ENCODE peak calls at places on chromosome 13, in four cellular contexts. O, R, I and U are unnamed samples.

GRCh38 chr13:37289212-37289935 is 183.9 kb upstream of the CSNK1A1L start:
- ATAC-seq in O (no peak), R (no peak), I (no peak), U (no peak)

GRCh38 chr13:70987043-70987442 is 878.8 kb upstream of the KLHL1 start:
- ATAC-seq in O (no peak), R (no peak), I (no peak), U (no peak)

GRCh38 chr13:18991054-18991453 is 190.6 kb downstream of the TUBA3C start:
- ATAC-seq in O (no peak), R (no peak), I (no peak), U (no peak)

GRCh38 chr13:31947506-31947905 is 84.1 kb upstream of the FRY start:
- ATAC-seq in O (no peak), R (no peak), I (no peak), U (no peak)

GRCh38 chr13:94481966-94482365 is 2.5 kb upstream of the DCT start:
- ATAC-seq in O (no peak), R (no peak), I (no peak), U (no peak)

GRCh38 chr13:95546919-95547318 is 5.6 kb upstream of the CLDN10 start:
- ATAC-seq in O (no peak), R (no peak), I (no peak), U (no peak)

GRCh38 chr13:79469608-79470007 is 11.3 kb upstream of the NDFIP2 start:
- ATAC-seq in O (no peak), R (no peak), I (no peak), U (no peak)

GRCh38 chr13:75250526-75251183 is 231.3 kb downstream of the TBC1D4 start:
- ATAC-seq in O (no peak), R (no peak), I (no peak), U (no peak)

GRCh38 chr13:20939662-20940061 is 37.1 kb upstream of the XPO4 start:
- ATAC-seq in O (no peak), R (peak), I (no peak), U (no peak)

GRCh38 chr13:30569901-30570576 is 47.7 kb upstream of the USPL1 start:
- ATAC-seq in O (peak), R (no peak), I (peak), U (peak)

GRCh38 chr13:31930490-31930889 is 101.1 kb upstream of the FRY start:
- ATAC-seq in O (no peak), R (no peak), I (peak), U (no peak)

GRCh38 chr13:40657307-40657706 is 9.1 kb downstream of the FOXO1 start:
- ATAC-seq in O (no peak), R (no peak), I (no peak), U (no peak)

GRCh38 chr13:89518289-89519077 is 1829.0 kb upstream of the MIR17HG start:
- ATAC-seq in O (no peak), R (no peak), I (no peak), U (no peak)

GRCh38 chr13:36130542-36131214 is 504 bp downstream of the DCLK1 start:
- ATAC-seq in O (no peak), R (no peak), I (peak), U (peak)

GRCh38 chr13:28753208-28753892 is 34.6 kb upstream of the SLC46A3 start:
- ATAC-seq in O (peak), R (peak), I (peak), U (peak)

DNA sequence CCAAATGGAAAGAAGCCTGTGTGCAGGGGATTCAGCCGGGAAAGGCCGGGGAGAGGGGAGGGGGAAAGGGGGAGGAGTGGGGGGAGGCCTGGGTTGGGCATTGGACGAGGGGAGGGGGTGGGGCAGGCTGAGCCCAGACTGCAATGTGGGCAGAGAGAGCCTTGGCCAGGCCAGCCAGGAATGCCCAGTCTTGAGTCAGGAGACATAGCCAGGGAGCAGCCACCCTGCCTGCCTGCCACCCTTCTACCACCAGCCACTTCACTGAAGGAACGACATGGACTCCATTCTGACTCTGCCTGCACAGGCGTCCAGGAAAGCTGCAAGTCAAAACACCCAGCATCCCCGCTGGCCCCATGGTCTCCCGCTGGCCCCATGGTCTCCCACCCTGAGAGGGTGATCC is 498 bp downstream of the PROZ start:
- ATAC-seq in O (no peak), R (no peak), I (no peak), U (no peak)
- TF ChIP-seq CTCF in O (no peak), R (no peak), I (no peak), U (no peak)

DNA sequence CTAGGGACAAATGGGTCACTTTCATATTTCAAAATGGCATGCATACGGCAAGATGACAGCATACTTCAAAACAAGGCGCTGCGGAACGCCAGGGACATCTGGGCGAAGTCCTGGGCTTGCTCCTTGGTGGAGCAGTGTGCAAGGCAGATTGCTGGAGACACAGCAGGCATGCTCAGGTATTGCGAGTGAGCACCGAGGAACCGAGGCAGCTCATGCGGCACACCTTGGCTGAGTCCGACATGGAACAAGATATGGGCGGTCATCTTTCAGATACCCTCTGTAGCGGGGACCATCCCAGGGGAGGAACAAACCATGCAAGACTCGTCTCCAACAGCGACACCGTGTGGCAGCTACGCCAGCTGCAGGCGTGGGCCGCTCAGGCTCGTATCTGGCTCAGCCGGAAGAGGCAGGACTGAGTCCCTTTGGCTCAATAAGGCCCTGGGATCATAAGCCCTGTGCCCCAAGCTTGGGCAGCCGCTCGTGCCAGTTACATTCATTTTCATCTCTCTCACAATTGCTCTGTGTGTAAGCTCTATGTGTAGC is 112.4 kb downstream of the NUFIP1 start:
- ATAC-seq in O (no peak), R (no peak), I (no peak), U (no peak)
- TF ChIP-seq CTCF in O (no peak), R (no peak), I (no peak), U (no peak)

GRCh38 chr13:77565635-77566034 is 30.1 kb downstream of the SCEL start:
- ATAC-seq in O (peak), R (no peak), I (no peak), U (no peak)
- TF ChIP-seq CTCF in O (peak), R (no peak), I (peak), U (no peak)

GRCh38 chr13:111344471-111345191 is 24.2 kb downstream of the TEX29 start:
- ATAC-seq in O (peak), R (peak), I (no peak), U (no peak)
- TF ChIP-seq CTCF in O (no peak), R (peak), I (no peak), U (no peak)

DNA sequence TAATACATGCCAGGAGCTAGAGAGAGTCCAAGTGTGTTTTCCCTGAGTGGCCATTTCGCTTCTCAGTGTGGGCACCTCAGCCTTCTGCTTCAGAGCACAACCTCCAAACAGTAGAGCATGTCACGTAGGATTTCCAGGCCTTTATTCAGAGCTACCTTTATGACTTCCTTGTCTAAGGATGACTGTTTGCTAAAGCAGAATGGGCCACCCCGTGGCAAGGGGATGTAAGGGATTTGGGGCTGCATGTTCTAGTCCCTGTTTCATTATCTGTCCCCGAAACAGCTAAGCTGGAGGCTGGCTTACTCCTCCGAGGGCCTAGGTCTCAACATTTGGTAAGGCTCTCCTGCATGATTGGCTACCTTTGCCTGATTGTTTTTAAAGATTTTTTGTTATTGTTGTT is 6.0 kb downstream of the RNASEH2B start:
- ATAC-seq in O (no peak), R (no peak), I (no peak), U (no peak)
- TF ChIP-seq CTCF in O (no peak), R (no peak), I (no peak), U (no peak)

GRCh38 chr13:85261757-85262346 is 537.4 kb downstream of the SLITRK6 start:
- ATAC-seq in O (no peak), R (no peak), I (no peak), U (no peak)
- TF ChIP-seq CTCF in O (no peak), R (no peak), I (peak), U (no peak)

GRCh38 chr13:73059460-73060250 is 850 bp downstream of the KLF5 start:
- ATAC-seq in O (peak), R (peak), I (peak), U (peak)

GRCh38 chr13:73062368-73062767 is 3.6 kb downstream of the KLF5 start:
- ATAC-seq in O (no peak), R (no peak), I (no peak), U (no peak)

GRCh38 chr13:73061478-73062275 is 2.9 kb downstream of the KLF5 start:
- ATAC-seq in O (no peak), R (no peak), I (no peak), U (no peak)

GRCh38 chr13:73058741-73059459 is at the start of gene KLF5:
- ATAC-seq in O (peak), R (peak), I (peak), U (peak)

GRCh38 chr13:73060251-73061160 is 1.7 kb downstream of the KLF5 start:
- ATAC-seq in O (no peak), R (no peak), I (no peak), U (no peak)
- TF ChIP-seq CTCF in O (no peak), R (no peak), I (no peak), U (no peak)

DNA sequence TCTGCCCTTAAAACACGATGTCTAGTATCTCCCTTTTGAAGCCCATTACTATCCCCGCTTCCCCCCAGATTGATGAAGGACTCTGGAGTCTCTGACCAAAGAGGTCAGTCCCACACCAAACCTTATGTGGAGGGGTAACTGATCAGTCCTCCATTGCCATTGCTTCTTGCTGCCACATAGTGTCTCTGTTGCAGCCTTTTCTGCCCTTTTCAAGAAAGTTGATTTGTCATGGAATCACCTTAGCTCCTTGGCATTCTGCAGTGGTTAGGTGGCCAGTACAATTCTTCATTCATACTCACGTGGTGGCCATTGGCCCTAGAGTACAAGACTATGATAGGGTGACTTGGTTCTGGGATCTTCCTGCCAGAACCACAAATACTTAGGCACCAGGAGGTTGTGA is 8.4 kb upstream of the HTR2A start:
- ATAC-seq in O (no peak), R (no peak), I (no peak), U (no peak)
- TF ChIP-seq CTCF in O (no peak), R (no peak), I (peak), U (no peak)

DNA sequence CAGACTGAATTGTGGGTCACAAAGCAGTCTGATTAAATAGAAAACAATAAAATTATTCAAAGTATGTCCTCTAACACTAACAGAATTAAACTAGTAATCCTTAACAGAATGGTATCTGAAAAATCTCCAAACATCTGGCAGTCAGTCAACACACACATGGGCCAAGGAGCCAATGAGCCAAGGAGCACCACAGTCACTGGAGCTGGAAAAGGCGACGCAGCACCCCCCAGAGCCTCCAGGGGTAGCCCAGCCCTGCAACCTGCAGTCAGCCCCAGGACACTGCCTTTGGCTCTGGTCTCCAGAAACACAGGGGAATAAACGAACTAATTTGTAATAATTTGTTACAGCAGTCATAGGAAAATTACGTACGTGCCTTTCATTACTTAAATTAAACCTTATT is 12.3 kb downstream of the TUBGCP3 start:
- ATAC-seq in O (no peak), R (no peak), I (no peak), U (peak)
- TF ChIP-seq CTCF in O (no peak), R (no peak), I (no peak), U (no peak)

GRCh38 chr13:98307744-98308524 is 130.9 kb upstream of the RNF113B start:
- ATAC-seq in O (no peak), R (no peak), I (no peak), U (no peak)

GRCh38 chr13:98308525-98308911 is 131.4 kb upstream of the RNF113B start:
- ATAC-seq in O (no peak), R (no peak), I (no peak), U (no peak)

GRCh38 chr13:98303858-98304257 is 126.8 kb upstream of the RNF113B start:
- ATAC-seq in O (no peak), R (no peak), I (no peak), U (no peak)

GRCh38 chr13:98307392-98307743 is 130.3 kb upstream of the RNF113B start:
- ATAC-seq in O (no peak), R (no peak), I (no peak), U (no peak)

GRCh38 chr13:98305670-98306069 is 128.6 kb upstream of the RNF113B start:
- ATAC-seq in O (no peak), R (no peak), I (no peak), U (no peak)
- TF ChIP-seq CTCF in O (no peak), R (no peak), I (no peak), U (no peak)